ENCODE peak calls at places on chromosomes 13 and 19, in seven cellular contexts. Z is NCI-H1930; T is GM12891; Y is non-pigmented ciliary epithelial cell; H is brain pericyte; P is stimulated activated CD4-positive, alpha-beta T cell treated with anti-CD3 and anti-CD28 coated beads, Interleukin-1b, Interleukin-23, amount 100 ng/mL, for 4 hours; B is MV-4-11. N is an unnamed sample.

GRCh38 chr13:76293346-76293745 is 592.9 kb downstream of the KCTD12 start:
- DNase-seq in Z (no peak), T (no peak), Y (peak), H (peak), P (no peak), B (no peak), N (no peak)

GRCh38 chr13:66689037-66689619 is 541.0 kb downstream of the PCDH9 start:
- DNase-seq in Z (no peak), T (no peak), Y (no peak), H (no peak), P (no peak), B (no peak), N (no peak)

GRCh38 chr19:30857388-30857787 is 485.2 kb downstream of the ZNF536 start:
- DNase-seq in Z (no peak), T (no peak), Y (no peak), H (no peak), P (no peak), B (peak), N (no peak)

GRCh38 chr19:50362030-50362412 is 3.4 kb downstream of the NAPSA start:
- DNase-seq in Z (no peak), T (no peak), Y (no peak), H (no peak), P (no peak), B (no peak), N (no peak)

GRCh38 chr19:49638360-49638759 is 1.6 kb downstream of the RRAS start:
- DNase-seq in Z (no peak), T (no peak), Y (no peak), H (no peak), P (no peak), B (no peak), N (no peak)

GRCh38 chr13:107370036-107370785 is 802.3 kb upstream of the ARGLU1 start:
- DNase-seq in Z (no peak), T (no peak), Y (no peak), H (no peak), P (no peak), B (no peak), N (no peak)

GRCh38 chr19:16736709-16737108 is 17.1 kb downstream of the NWD1 start:
- DNase-seq in Z (no peak), T (no peak), Y (no peak), H (no peak), P (no peak), B (no peak), N (no peak)

GRCh38 chr13:77565635-77566034 is 30.1 kb downstream of the SCEL start:
- DNase-seq in Z (peak), T (no peak), Y (no peak), H (no peak), P (no peak), B (peak), N (peak)

GRCh38 chr13:22312405-22312803 is 641.5 kb downstream of the FGF9 start:
- DNase-seq in Z (no peak), T (no peak), Y (no peak), H (no peak), P (no peak), B (no peak), N (no peak)

GRCh38 chr13:101018720-101019119 is 344.1 kb upstream of the TMTC4 start:
- DNase-seq in Z (no peak), T (no peak), Y (peak), H (no peak), P (no peak), B (no peak), N (no peak)

GRCh38 chr13:94534171-94534570 is 54.7 kb upstream of the DCT start:
- DNase-seq in Z (no peak), T (no peak), Y (no peak), H (no peak), P (no peak), B (no peak), N (no peak)

GRCh38 chr19:46000497-46001246 is 5.4 kb downstream of the CCDC61 start:
- DNase-seq in Z (peak), T (peak), Y (no peak), H (no peak), P (peak), B (no peak), N (no peak)

GRCh38 chr19:57820599-57820998 is 5.9 kb upstream of the ZNF552 start:
- DNase-seq in Z (no peak), T (no peak), Y (no peak), H (no peak), P (no peak), B (no peak), N (no peak)

GRCh38 chr13:83880275-83881027 is 1.8 kb downstream of the SLITRK1 start:
- DNase-seq in Z (no peak), T (no peak), Y (no peak), H (no peak), P (no peak), B (no peak), N (no peak)

GRCh38 chr13:110338441-110339101 is 31.5 kb downstream of the COL4A2 start:
- DNase-seq in Z (no peak), T (no peak), Y (no peak), H (no peak), P (no peak), B (no peak), N (no peak)

GRCh38 chr19:10602330-10603083 is 15.4 kb upstream of the AP1M2 start:
- DNase-seq in Z (peak), T (peak), Y (no peak), H (no peak), P (peak), B (peak), N (no peak)

GRCh38 chr13:112685856-112686255 is 4.0 kb upstream of the ATP11A start:
- DNase-seq in Z (no peak), T (no peak), Y (no peak), H (no peak), P (no peak), B (no peak), N (no peak)

GRCh38 chr19:49512970-49513745 is 697 bp downstream of the FCGRT start:
- DNase-seq in Z (no peak), T (no peak), Y (no peak), H (no peak), P (no peak), B (no peak), N (no peak)

GRCh38 chr19:16139752-16140151 is 3.7 kb upstream of the HSH2D start:
- DNase-seq in Z (no peak), T (no peak), Y (no peak), H (no peak), P (no peak), B (peak), N (no peak)

GRCh38 chr13:28338202-28338601 is 156.7 kb downstream of the FLT1 start:
- DNase-seq in Z (no peak), T (no peak), Y (no peak), H (no peak), P (no peak), B (no peak), N (no peak)

GRCh38 chr19:38233740-38234251 is 9.8 kb upstream of the DPF1 start:
- DNase-seq in Z (peak), T (peak), Y (no peak), H (no peak), P (peak), B (peak), N (no peak)

GRCh38 chr19:18871543-18871942 is 24.4 kb downstream of the CERS1 start:
- DNase-seq in Z (no peak), T (no peak), Y (no peak), H (no peak), P (no peak), B (no peak), N (no peak)

GRCh38 chr19:12880551-12881171 is 588 bp downstream of the DNASE2 start:
- DNase-seq in Z (no peak), T (no peak), Y (no peak), H (no peak), P (no peak), B (no peak), N (no peak)

GRCh38 chr13:113846639-113847318 is 17.1 kb downstream of the GAS6 start:
- DNase-seq in Z (no peak), T (no peak), Y (no peak), H (no peak), P (no peak), B (no peak), N (no peak)

GRCh38 chr13:35711909-35712308 is 235.4 kb upstream of the MAB21L1 start:
- DNase-seq in Z (no peak), T (no peak), Y (no peak), H (no peak), P (no peak), B (no peak), N (no peak)

GRCh38 chr19:12230751-12231733 is 63.6 kb downstream of the ZNF44 start:
- DNase-seq in Z (no peak), T (no peak), Y (no peak), H (no peak), P (no peak), B (no peak), N (no peak)

GRCh38 chr13:46100191-46100877 is 4.5 kb downstream of the CPB2 start:
- DNase-seq in Z (no peak), T (no peak), Y (no peak), H (no peak), P (no peak), B (peak), N (no peak)

GRCh38 chr19:51016798-51017683 is 2.5 kb downstream of the KLK10 start:
- DNase-seq in Z (peak), T (no peak), Y (no peak), H (no peak), P (peak), B (no peak), N (no peak)

GRCh38 chr19:39145180-39145953 is 19.8 kb downstream of the PAK4 start:
- DNase-seq in Z (no peak), T (no peak), Y (no peak), H (no peak), P (no peak), B (no peak), N (no peak)

GRCh38 chr19:50565984-50566903 is 2.0 kb downstream of the LRRC4B start:
- DNase-seq in Z (no peak), T (no peak), Y (no peak), H (no peak), P (peak), B (no peak), N (no peak)

GRCh38 chr13:46183018-46183940 is 1.3 kb upstream of the LCP1 start:
- DNase-seq in Z (no peak), T (no peak), Y (no peak), H (no peak), P (no peak), B (peak), N (no peak)

GRCh38 chr19:2555422-2556220 is 79.7 kb downstream of the GADD45B start:
- DNase-seq in Z (no peak), T (no peak), Y (no peak), H (no peak), P (no peak), B (no peak), N (no peak)

GRCh38 chr19:38213469-38213868 is 10.6 kb downstream of the DPF1 start:
- DNase-seq in Z (no peak), T (no peak), Y (no peak), H (no peak), P (no peak), B (no peak), N (no peak)

GRCh38 chr19:46878613-46879375 is 18.0 kb downstream of the ARHGAP35 start:
- DNase-seq in Z (no peak), T (no peak), Y (peak), H (no peak), P (no peak), B (peak), N (no peak)